ENCODE peak calls at places on chromosomes 5 and 9, in seven cellular contexts. S, C, G, X, J, U and F are unnamed samples.

GRCh38 chr9:14312721-14313377 is 1.1 kb downstream of the NFIB start:
- DNase-seq in X (peak; percentile 25), C (no peak), U (peak; percentile 64), G (peak; percentile 59), S (no peak), J (peak; percentile 11), F (no peak)

GRCh38 chr5:126998201-126998631 is 32.1 kb downstream of the MARCHF3 start:
- DNase-seq in G (no peak), S (no peak), C (no peak), U (no peak), X (no peak), J (no peak), F (no peak)

GRCh38 chr9:94950733-94951590 is 224.5 kb downstream of the AOPEP start:
- DNase-seq in J (no peak), G (no peak), X (no peak), C (no peak), S (no peak), U (peak; percentile 67), F (no peak)

GRCh38 chr9:4750021-4750673 is 9.1 kb upstream of the AK3 start:
- DNase-seq in U (peak; percentile 39), C (no peak), S (no peak), J (peak; percentile 86), G (no peak), X (no peak), F (no peak)

GRCh38 chr9:96062854-96063253 is 187.4 kb downstream of the ERCC6L2 start:
- DNase-seq in C (peak; percentile 66), X (no peak), G (no peak), J (no peak), U (no peak), S (no peak), F (no peak)

GRCh38 chr5:64767959-64768357 is 533 bp downstream of the SREK1IP1 start:
- DNase-seq in U (peak; percentile 26), X (no peak), J (peak; percentile 6), G (peak; percentile 8), S (no peak), C (peak; percentile 69), F (no peak)

GRCh38 chr5:135324897-135325650 is 74.0 kb downstream of the MACROH2A1 start:
- DNase-seq in J (no peak), X (no peak), U (no peak), C (no peak), G (no peak), S (no peak), F (no peak)

GRCh38 chr9:90795084-90795483 is 6.5 kb upstream of the SYK start:
- DNase-seq in J (no peak), G (no peak), X (no peak), U (no peak), C (no peak), S (no peak), F (no peak)

GRCh38 chr9:99489043-99489378 is 266.9 kb downstream of the SEC61B start:
- DNase-seq in C (no peak), S (no peak), J (peak; percentile 68), G (no peak), X (no peak), U (no peak), F (no peak)

GRCh38 chr9:137989999-137990715 is 112.6 kb downstream of the CACNA1B start:
- DNase-seq in C (peak; percentile 41), U (no peak), S (no peak), G (no peak), J (no peak), X (no peak), F (no peak)

GRCh38 chr5:10103098-10103497 is 146.6 kb downstream of the ATPSCKMT start:
- DNase-seq in X (no peak), C (no peak), S (no peak), G (no peak), U (no peak), J (no peak), F (no peak)

GRCh38 chr5:113989278-113989912 is 372.5 kb upstream of the KCNN2 start:
- DNase-seq in G (no peak), C (no peak), J (no peak), X (no peak), U (no peak), S (no peak), F (no peak)

GRCh38 chr9:124505006-124505900 is 1.9 kb downstream of the NR5A1 start:
- DNase-seq in G (no peak), S (no peak), U (no peak), X (no peak), J (no peak), C (no peak), F (no peak)

GRCh38 chr9:107243757-107244156 is 39.3 kb upstream of the RAD23B start:
- DNase-seq in S (no peak), J (peak; percentile 59), X (no peak), U (no peak), G (no peak), C (no peak), F (no peak)

GRCh38 chr5:125064610-125065009 is 318.2 kb upstream of the ZNF608 start:
- DNase-seq in U (no peak), J (no peak), S (no peak), G (no peak), C (no peak), X (no peak), F (no peak)

GRCh38 chr5:137583129-137583528 is 84.0 kb upstream of the SPOCK1 start:
- DNase-seq in J (no peak), S (no peak), U (no peak), G (no peak), X (no peak), C (no peak), F (no peak)

GRCh38 chr5:134714120-134714519 is 24.2 kb upstream of the CAMLG start:
- DNase-seq in J (peak; percentile 45), X (no peak), G (no peak), S (no peak), C (no peak), U (no peak), F (no peak)

GRCh38 chr5:150053231-150053626 is 33.1 kb downstream of the CSF1R start:
- DNase-seq in S (no peak), U (no peak), X (no peak), C (peak; percentile 64), J (peak; percentile 79), G (no peak), F (no peak)

GRCh38 chr5:39024884-39025283 is 49.3 kb downstream of the RICTOR start:
- DNase-seq in S (no peak), G (no peak), X (no peak), J (no peak), U (no peak), C (no peak), F (no peak)

GRCh38 chr5:91383027-91383955 is at the start of gene ARRDC3:
- DNase-seq in U (peak; percentile 97), J (peak; percentile 95), X (peak; percentile 97), S (peak; percentile 96), G (peak; percentile 98), C (peak; percentile 96), F (peak; percentile 94)

GRCh38 chr5:91388362-91388761 is 5.2 kb upstream of the ARRDC3 start:
- DNase-seq in G (no peak), C (no peak), U (no peak), S (no peak), X (no peak), J (no peak), F (no peak)

GRCh38 chr5:91383956-91384300 is 811 bp upstream of the ARRDC3 start:
- DNase-seq in U (no peak), C (no peak), S (no peak), G (no peak), X (peak; percentile 28), J (no peak), F (no peak)

GRCh38 chr5:91384671-91385430 is 1.7 kb upstream of the ARRDC3 start:
- DNase-seq in X (no peak), S (no peak), G (peak; percentile 43), U (peak; percentile 87), J (peak; percentile 78), C (no peak), F (no peak)

GRCh38 chr5:91386120-91386519 is 3.0 kb upstream of the ARRDC3 start:
- DNase-seq in J (no peak), X (no peak), C (no peak), S (no peak), G (no peak), U (no peak), F (no peak)
- TF ChIP-seq CTCF in J (no peak), X (no peak), C (no peak), S (no peak), G (no peak), U (peak; percentile 5), F (no peak)

GRCh38 chr9:129382281-129383004 is 204.4 kb upstream of the IER5L start:
- DNase-seq in U (peak; percentile 39), G (no peak), X (no peak), S (no peak), C (no peak), J (no peak), F (no peak)

GRCh38 chr9:129383005-129383414 is 204.9 kb upstream of the IER5L start:
- DNase-seq in X (peak; percentile 53), C (peak; percentile 84), U (peak; percentile 72), G (peak; percentile 40), S (no peak), J (no peak), F (peak; percentile 38)

GRCh38 chr9:129384887-129385614 is 207.0 kb upstream of the IER5L start:
- DNase-seq in U (no peak), G (no peak), X (no peak), S (no peak), C (no peak), J (no peak), F (no peak)

GRCh38 chr9:129384138-129384886 is 206.3 kb upstream of the IER5L start:
- DNase-seq in S (no peak), X (no peak), G (no peak), C (no peak), J (no peak), U (no peak), F (no peak)

GRCh38 chr9:129383415-129384088 is 205.5 kb upstream of the IER5L start:
- DNase-seq in X (peak; percentile 88), G (peak; percentile 61), C (peak; percentile 89), S (peak; percentile 61), U (peak; percentile 53), J (peak; percentile 56), F (no peak)
- TF ChIP-seq CTCF in X (peak; percentile 33), G (no peak), C (no peak), S (no peak), U (no peak), J (no peak), F (no peak)

DNA sequence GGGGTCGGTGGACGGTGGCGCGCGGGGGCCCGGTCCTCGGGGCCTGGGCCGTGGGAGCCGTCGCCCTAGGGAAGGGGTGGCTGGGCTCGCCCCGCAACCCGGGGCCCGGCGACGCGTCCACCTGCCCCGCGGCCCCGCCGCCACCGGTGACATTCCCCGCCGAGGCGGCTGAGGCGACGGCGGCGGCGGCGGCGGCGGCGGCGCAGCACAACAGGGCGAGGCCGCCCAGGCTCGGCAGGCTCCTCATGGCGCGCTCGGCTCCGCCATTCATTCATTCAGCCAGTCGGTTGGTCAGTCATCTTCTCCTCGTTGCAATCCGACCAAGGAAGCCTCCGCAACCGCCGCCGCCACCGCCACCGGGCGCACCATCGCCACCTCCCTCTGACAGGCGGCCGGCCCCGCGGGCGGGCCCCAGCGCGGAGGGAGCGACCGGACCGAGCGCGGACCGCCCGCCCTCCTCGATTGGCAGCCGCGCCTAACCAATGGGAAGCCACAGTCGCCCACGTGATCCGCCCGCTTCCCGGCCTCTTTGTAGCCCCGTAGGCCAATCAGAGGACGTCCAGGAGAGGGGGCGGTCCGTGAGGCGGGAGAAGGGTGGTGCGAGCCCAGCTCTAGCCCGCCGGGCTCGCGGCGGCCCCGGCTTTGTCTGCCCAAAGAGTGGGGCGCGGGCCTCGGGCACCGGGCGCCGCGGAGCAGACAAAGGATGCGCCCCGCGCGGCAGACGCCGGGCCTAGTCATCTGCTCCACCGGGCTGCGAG is at the start of gene MEGF9:
- DNase-seq in S (peak; percentile 97), J (peak; percentile 96), C (peak; percentile 99), X (peak; percentile 99), G (peak; percentile 97), U (peak; percentile 99), F (peak; percentile 95)
- TF ChIP-seq CTCF in S (no peak), J (no peak), C (no peak), X (no peak), G (no peak), U (no peak), F (no peak)

GRCh38 chr9:129885018-129885669 is 49.9 kb downstream of the USP20 start:
- DNase-seq in X (no peak), J (no peak), U (no peak), G (no peak), S (peak; percentile 45), C (no peak), F (no peak)
- TF ChIP-seq CTCF in X (no peak), J (peak; percentile 33), U (peak; percentile 5), G (no peak), S (no peak), C (no peak), F (no peak)